ENCODE peak calls at places on chromosomes 6 and 20, in ten cellular contexts. One of them, this sample, is unnamed.

GRCh38 chr6:143694560-143694959 is 16.8 kb downstream of the PHACTR2 start:
- DNase-seq in right lobe of liver: no peak
- DNase-seq in uterus: no peak
- DNase-seq in sigmoid colon: no peak
- DNase-seq in IMR-90: peak; percentile 45
- DNase-seq in stomach: no peak
- DNase-seq in heart left ventricle: no peak
- DNase-seq in esophagus squamous epithelium: no peak
- DNase-seq in transverse colon: no peak
- DNase-seq in ovary: no peak
- DNase-seq in this sample: no peak

GRCh38 chr6:105993341-105993740 is 92.8 kb upstream of the PRDM1 start:
- DNase-seq in IMR-90: peak; percentile 33
- DNase-seq in right lobe of liver: no peak
- DNase-seq in stomach: no peak
- DNase-seq in transverse colon: no peak
- DNase-seq in uterus: peak; percentile 40
- DNase-seq in esophagus squamous epithelium: no peak
- DNase-seq in ovary: no peak
- DNase-seq in sigmoid colon: no peak
- DNase-seq in heart left ventricle: no peak
- DNase-seq in this sample: no peak

GRCh38 chr6:42251911-42252637 is 34.4 kb upstream of the MRPS10 start:
- DNase-seq in heart left ventricle: peak; percentile 83
- DNase-seq in transverse colon: peak; percentile 64
- DNase-seq in right lobe of liver: peak; percentile 72
- DNase-seq in stomach: peak; percentile 56
- DNase-seq in esophagus squamous epithelium: no peak
- DNase-seq in IMR-90: no peak
- DNase-seq in ovary: peak; percentile 70
- DNase-seq in uterus: peak; percentile 66
- DNase-seq in sigmoid colon: peak; percentile 71
- DNase-seq in this sample: peak; percentile 69

GRCh38 chr6:15877245-15877644 is 214.4 kb upstream of the DTNBP1 start:
- DNase-seq in ovary: no peak
- DNase-seq in esophagus squamous epithelium: no peak
- DNase-seq in heart left ventricle: no peak
- DNase-seq in uterus: no peak
- DNase-seq in right lobe of liver: no peak
- DNase-seq in sigmoid colon: no peak
- DNase-seq in stomach: no peak
- DNase-seq in transverse colon: no peak
- DNase-seq in IMR-90: no peak
- DNase-seq in this sample: no peak

GRCh38 chr20:47974234-47974878 is 189.1 kb upstream of the SULF2 start:
- DNase-seq in right lobe of liver: no peak
- DNase-seq in heart left ventricle: no peak
- DNase-seq in IMR-90: no peak
- DNase-seq in esophagus squamous epithelium: no peak
- DNase-seq in sigmoid colon: no peak
- DNase-seq in transverse colon: no peak
- DNase-seq in uterus: no peak
- DNase-seq in stomach: no peak
- DNase-seq in ovary: no peak
- DNase-seq in this sample: no peak

GRCh38 chr6:142915129-142915697 is 29.8 kb downstream of the HIVEP2 start:
- DNase-seq in IMR-90: no peak
- DNase-seq in stomach: no peak
- DNase-seq in transverse colon: no peak
- DNase-seq in ovary: no peak
- DNase-seq in sigmoid colon: no peak
- DNase-seq in uterus: no peak
- DNase-seq in esophagus squamous epithelium: no peak
- DNase-seq in heart left ventricle: no peak
- DNase-seq in right lobe of liver: no peak
- DNase-seq in this sample: no peak

GRCh38 chr6:3341467-3341866 is 82.7 kb downstream of the PSMG4 start:
- DNase-seq in transverse colon: no peak
- DNase-seq in IMR-90: peak; percentile 83
- DNase-seq in ovary: no peak
- DNase-seq in esophagus squamous epithelium: no peak
- DNase-seq in stomach: no peak
- DNase-seq in sigmoid colon: peak; percentile 74
- DNase-seq in uterus: no peak
- DNase-seq in right lobe of liver: no peak
- DNase-seq in heart left ventricle: no peak
- DNase-seq in this sample: no peak

GRCh38 chr6:88653936-88654335 is 309.5 kb downstream of the RNGTT start:
- DNase-seq in uterus: no peak
- DNase-seq in ovary: no peak
- DNase-seq in transverse colon: no peak
- DNase-seq in esophagus squamous epithelium: no peak
- DNase-seq in sigmoid colon: no peak
- DNase-seq in right lobe of liver: no peak
- DNase-seq in heart left ventricle: no peak
- DNase-seq in stomach: no peak
- DNase-seq in IMR-90: peak; percentile 9
- DNase-seq in this sample: no peak

GRCh38 chr6:34213772-34214171 is 22.9 kb upstream of the HMGA1 start:
- DNase-seq in esophagus squamous epithelium: no peak
- DNase-seq in stomach: no peak
- DNase-seq in transverse colon: no peak
- DNase-seq in right lobe of liver: no peak
- DNase-seq in IMR-90: peak; percentile 81
- DNase-seq in ovary: no peak
- DNase-seq in sigmoid colon: no peak
- DNase-seq in heart left ventricle: no peak
- DNase-seq in uterus: no peak
- DNase-seq in this sample: no peak

GRCh38 chr6:14316911-14317535 is 199.5 kb downstream of the CD83 start:
- DNase-seq in right lobe of liver: peak; percentile 29
- DNase-seq in uterus: no peak
- DNase-seq in sigmoid colon: no peak
- DNase-seq in stomach: peak; percentile 61
- DNase-seq in IMR-90: no peak
- DNase-seq in ovary: no peak
- DNase-seq in esophagus squamous epithelium: no peak
- DNase-seq in heart left ventricle: no peak
- DNase-seq in transverse colon: no peak
- DNase-seq in this sample: no peak
- TF ChIP-seq CTCF in right lobe of liver: peak; percentile 24
- TF ChIP-seq CTCF in uterus: no peak
- TF ChIP-seq CTCF in sigmoid colon: no peak
- TF ChIP-seq CTCF in stomach: no peak
- TF ChIP-seq CTCF in IMR-90: no peak
- TF ChIP-seq CTCF in ovary: no peak
- TF ChIP-seq CTCF in esophagus squamous epithelium: no peak
- TF ChIP-seq CTCF in heart left ventricle: no peak
- TF ChIP-seq CTCF in transverse colon: no peak
- TF ChIP-seq CTCF in this sample: no peak

DNA sequence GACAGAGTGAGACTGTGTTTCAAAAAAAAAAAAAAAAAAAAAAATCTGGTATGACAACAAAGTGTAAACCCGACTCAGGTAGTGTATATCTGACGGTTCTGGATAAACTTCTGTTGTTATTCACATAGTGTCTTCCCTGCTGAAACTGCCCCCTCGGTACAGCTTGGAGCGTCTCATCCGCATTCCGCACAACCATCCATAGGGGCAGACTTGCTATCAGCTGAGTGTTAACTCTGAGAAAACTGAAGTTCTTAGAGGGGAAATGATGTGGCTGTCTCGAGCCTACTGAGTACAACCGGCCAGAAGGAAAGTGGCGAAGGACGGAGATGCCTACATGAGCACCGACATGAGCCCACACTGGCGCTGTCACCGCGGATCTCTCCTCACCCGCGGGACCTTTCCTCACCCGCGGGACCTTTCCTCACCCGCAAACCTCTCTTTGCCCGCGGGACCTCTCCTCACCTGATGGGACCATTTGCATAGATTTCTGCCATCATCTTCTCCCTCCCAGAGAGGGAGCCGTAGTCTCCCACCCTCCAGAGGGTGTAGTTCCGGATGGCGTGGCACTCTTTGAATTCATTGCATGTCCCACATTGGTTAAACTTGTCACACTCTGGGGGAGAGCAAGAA is 9.8 kb downstream of the CTSZ start:
- DNase-seq in stomach: no peak
- DNase-seq in transverse colon: no peak
- DNase-seq in heart left ventricle: peak; percentile 20
- DNase-seq in ovary: no peak
- DNase-seq in esophagus squamous epithelium: no peak
- DNase-seq in IMR-90: no peak
- DNase-seq in sigmoid colon: no peak
- DNase-seq in right lobe of liver: no peak
- DNase-seq in uterus: no peak
- DNase-seq in this sample: no peak
- TF ChIP-seq POLR2A in stomach: no peak
- TF ChIP-seq POLR2A in transverse colon: no peak
- TF ChIP-seq POLR2A in heart left ventricle: no peak
- TF ChIP-seq POLR2A in ovary: no peak
- TF ChIP-seq POLR2A in esophagus squamous epithelium: no peak
- TF ChIP-seq POLR2A in IMR-90: no peak
- TF ChIP-seq POLR2A in sigmoid colon: no peak
- TF ChIP-seq POLR2A in right lobe of liver: no peak
- TF ChIP-seq POLR2A in uterus: no peak
- TF ChIP-seq POLR2A in this sample: no peak

DNA sequence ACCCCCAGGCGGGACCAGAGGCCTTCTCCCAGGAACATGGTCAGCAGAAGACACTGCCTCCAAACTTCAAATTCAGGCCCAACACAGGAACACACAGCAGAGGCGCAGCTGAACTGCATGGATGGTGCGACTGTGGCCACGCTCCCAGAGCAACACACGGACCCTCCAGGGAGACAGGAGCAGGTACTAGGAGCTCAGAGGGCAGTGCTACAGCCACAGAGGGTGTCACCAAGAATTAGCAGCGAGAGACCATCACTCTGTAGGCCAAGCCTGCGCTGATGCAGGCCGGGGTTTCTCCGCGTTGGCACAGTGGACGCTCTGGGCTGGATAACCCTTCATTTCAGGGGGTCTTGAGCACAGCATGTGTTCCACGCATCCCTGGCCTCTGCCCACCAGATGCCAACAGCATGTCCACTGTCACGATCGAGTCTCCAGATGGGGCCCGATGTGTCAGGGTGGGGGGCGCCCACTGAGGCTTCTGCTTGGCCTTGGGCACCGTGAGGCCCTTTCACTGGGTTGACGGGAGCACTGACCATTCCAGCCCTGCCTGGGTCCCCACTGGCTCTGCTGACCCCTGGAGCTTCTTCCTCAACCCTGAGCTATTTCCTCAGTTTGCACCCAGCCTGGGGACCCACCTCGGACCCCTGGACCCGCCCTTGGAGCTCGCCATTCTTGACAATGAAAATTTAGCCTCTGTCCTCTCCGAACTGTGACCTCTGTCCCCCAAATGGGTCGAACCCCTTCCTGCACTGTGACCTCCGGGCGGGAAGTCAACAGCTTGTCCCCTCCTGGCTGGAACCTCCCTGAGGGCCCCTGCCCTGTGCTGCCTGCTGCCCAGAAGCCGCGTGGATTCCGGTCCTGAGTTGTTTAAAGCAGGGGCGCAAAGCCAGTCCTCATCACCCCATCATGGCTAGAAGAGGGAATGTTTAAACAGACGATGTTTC is 239.4 kb downstream of the DLL1 start:
- DNase-seq in heart left ventricle: no peak
- DNase-seq in transverse colon: peak; percentile 5
- DNase-seq in ovary: no peak
- DNase-seq in stomach: peak; percentile 17
- DNase-seq in esophagus squamous epithelium: no peak
- DNase-seq in right lobe of liver: peak; percentile 9
- DNase-seq in uterus: no peak
- DNase-seq in IMR-90: no peak
- DNase-seq in sigmoid colon: peak; percentile 68
- DNase-seq in this sample: no peak
- H3K4me3 ChIP-seq in heart left ventricle: no peak overlapping the region
- H3K4me3 ChIP-seq in transverse colon: no peak overlapping the region
- H3K4me3 ChIP-seq in ovary: no peak overlapping the region
- H3K4me3 ChIP-seq in stomach: no peak overlapping the region
- H3K4me3 ChIP-seq in esophagus squamous epithelium: no peak overlapping the region
- H3K4me3 ChIP-seq in right lobe of liver: no peak overlapping the region
- H3K4me3 ChIP-seq in uterus: no peak overlapping the region
- H3K4me3 ChIP-seq in IMR-90: no peak overlapping the region
- H3K4me3 ChIP-seq in sigmoid colon: no peak overlapping the region
- H3K4me3 ChIP-seq in this sample: no peak overlapping the region

GRCh38 chr6:5260661-5261544 is at the start of the genes FARS2 and LYRM4:
- DNase-seq in stomach: peak; percentile 89
- DNase-seq in ovary: peak; percentile 91
- DNase-seq in uterus: peak; percentile 82
- DNase-seq in transverse colon: peak; percentile 91
- DNase-seq in esophagus squamous epithelium: peak; percentile 74
- DNase-seq in heart left ventricle: peak; percentile 95
- DNase-seq in right lobe of liver: peak; percentile 94
- DNase-seq in IMR-90: peak; percentile 73
- DNase-seq in sigmoid colon: peak; percentile 92
- DNase-seq in this sample: peak; percentile 82

GRCh38 chr6:5261545-5262109 is 314 bp downstream of the FARS2 start:
- DNase-seq in transverse colon: no peak
- DNase-seq in esophagus squamous epithelium: no peak
- DNase-seq in uterus: no peak
- DNase-seq in sigmoid colon: no peak
- DNase-seq in ovary: no peak
- DNase-seq in IMR-90: no peak
- DNase-seq in heart left ventricle: no peak
- DNase-seq in right lobe of liver: no peak
- DNase-seq in stomach: no peak
- DNase-seq in this sample: no peak

GRCh38 chr6:5270093-5270680 is 8.9 kb downstream of the FARS2 start:
- DNase-seq in IMR-90: no peak
- DNase-seq in right lobe of liver: no peak
- DNase-seq in transverse colon: no peak
- DNase-seq in esophagus squamous epithelium: no peak
- DNase-seq in sigmoid colon: no peak
- DNase-seq in heart left ventricle: no peak
- DNase-seq in uterus: no peak
- DNase-seq in ovary: no peak
- DNase-seq in stomach: no peak
- DNase-seq in this sample: no peak

GRCh38 chr6:5271926-5272325 is 10.6 kb downstream of the FARS2 start:
- DNase-seq in esophagus squamous epithelium: no peak
- DNase-seq in IMR-90: no peak
- DNase-seq in uterus: no peak
- DNase-seq in heart left ventricle: no peak
- DNase-seq in sigmoid colon: no peak
- DNase-seq in ovary: no peak
- DNase-seq in right lobe of liver: no peak
- DNase-seq in stomach: no peak
- DNase-seq in transverse colon: no peak
- DNase-seq in this sample: no peak

DNA sequence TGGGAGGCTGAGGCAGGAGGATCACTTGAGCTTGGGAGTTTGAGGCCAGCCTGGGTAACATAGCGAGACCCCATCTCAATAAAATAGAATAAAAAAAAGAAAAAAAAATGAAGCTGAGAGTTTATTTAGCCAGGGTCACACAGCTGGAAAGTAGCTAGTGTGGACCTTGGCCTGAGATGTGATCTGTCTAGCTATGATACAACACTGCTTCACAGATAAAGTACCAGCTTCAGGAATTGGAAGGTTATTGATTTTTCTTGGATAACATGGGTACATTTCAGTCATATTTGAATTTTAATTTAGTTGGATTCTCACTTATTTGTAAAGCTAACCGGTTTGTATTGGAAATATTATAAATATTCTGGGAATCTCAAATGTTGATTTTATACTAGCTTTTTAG is 5.1 kb downstream of the FARS2 start:
- DNase-seq in heart left ventricle: no peak
- DNase-seq in uterus: no peak
- DNase-seq in right lobe of liver: no peak
- DNase-seq in stomach: no peak
- DNase-seq in transverse colon: no peak
- DNase-seq in esophagus squamous epithelium: no peak
- DNase-seq in ovary: no peak
- DNase-seq in sigmoid colon: no peak
- DNase-seq in IMR-90: no peak
- DNase-seq in this sample: no peak
- TF ChIP-seq CTCF in heart left ventricle: no peak
- TF ChIP-seq CTCF in uterus: no peak
- TF ChIP-seq CTCF in right lobe of liver: no peak
- TF ChIP-seq CTCF in stomach: no peak
- TF ChIP-seq CTCF in transverse colon: no peak
- TF ChIP-seq CTCF in esophagus squamous epithelium: no peak
- TF ChIP-seq CTCF in ovary: no peak
- TF ChIP-seq CTCF in sigmoid colon: no peak
- TF ChIP-seq CTCF in IMR-90: no peak
- TF ChIP-seq CTCF in this sample: no peak